ENCODE peak calls at places on chromosomes 13 and 19, in ten cellular contexts. C is transverse colon, E is HL-60, G is AG04450, U is SK-N-SH, P is omental fat pad, R is heart left ventricle, M is Peyer's patch, Z is foreskin keratinocyte, O is GM23338. W is an unnamed sample.

GRCh38 chr19:2561895-2562294 is 86.0 kb downstream of the GADD45B start:
- DNase-seq in M (peak; percentile 75), Z (no peak), U (no peak), C (no peak), R (peak; percentile 54), O (no peak), G (no peak), P (no peak), E (no peak), W (peak; percentile 97)

GRCh38 chr13:110438776-110439175 is 122.7 kb downstream of the RAB20 start:
- DNase-seq in M (no peak), R (no peak), Z (no peak), U (no peak), P (no peak), E (no peak), O (no peak), C (no peak), G (no peak), W (no peak)

GRCh38 chr13:95226932-95227718 is 74.1 kb downstream of the ABCC4 start:
- DNase-seq in C (no peak), Z (no peak), O (no peak), G (no peak), P (no peak), M (no peak), R (no peak), E (no peak), U (no peak), W (no peak)

GRCh38 chr13:50969691-50970090 is 60.1 kb downstream of the RNASEH2B start:
- DNase-seq in R (no peak), M (peak; percentile 52), E (no peak), P (no peak), O (peak; percentile 77), G (no peak), U (no peak), Z (no peak), C (peak; percentile 26), W (peak; percentile 5)

GRCh38 chr19:49680473-49681351 is 3.6 kb downstream of the PRMT1 start:
- DNase-seq in R (peak; percentile 96), G (peak; percentile 71), M (peak; percentile 95), C (peak; percentile 93), U (peak; percentile 96), O (peak; percentile 98), Z (no peak), P (peak; percentile 78), E (no peak), W (peak; percentile 96)

GRCh38 chr19:30131722-30132291 is 189.8 kb downstream of the URI1 start:
- DNase-seq in G (no peak), E (no peak), C (no peak), P (no peak), U (no peak), M (no peak), Z (no peak), R (no peak), O (no peak), W (no peak)

GRCh38 chr19:6632002-6632621 is 37.8 kb downstream of the TNFSF14 start:
- DNase-seq in R (no peak), P (peak; percentile 71), M (peak; percentile 93), Z (peak; percentile 21), G (no peak), U (peak; percentile 58), C (peak; percentile 77), E (peak; percentile 58), O (peak; percentile 91), W (peak; percentile 92)

GRCh38 chr19:47792616-47793015 is 11.7 kb downstream of the TPRX1 start:
- DNase-seq in M (no peak), O (no peak), E (no peak), C (no peak), P (no peak), G (no peak), Z (no peak), R (no peak), U (no peak), W (no peak)

GRCh38 chr19:2475018-2475701 is 767 bp upstream of the GADD45B start:
- DNase-seq in E (no peak), G (no peak), C (peak; percentile 65), M (peak; percentile 75), P (no peak), R (peak; percentile 77), Z (no peak), O (peak; percentile 59), U (peak; percentile 54), W (peak; percentile 94)

GRCh38 chr19:57947088-57947418 is 453 bp downstream of the ZNF256 start:
- DNase-seq in P (no peak), C (no peak), U (no peak), E (no peak), R (peak; percentile 69), G (no peak), M (no peak), O (no peak), Z (no peak), W (no peak)

GRCh38 chr19:13848811-13849241 is 28.1 kb upstream of the NANOS3 start:
- DNase-seq in G (no peak), C (no peak), U (no peak), R (no peak), E (no peak), P (no peak), O (no peak), M (no peak), Z (no peak), W (no peak)

GRCh38 chr13:99218545-99218944 is 17.9 kb downstream of the UBAC2 start:
- DNase-seq in U (no peak), P (no peak), C (no peak), O (no peak), R (peak; percentile 78), G (no peak), E (no peak), Z (no peak), M (no peak), W (no peak)

GRCh38 chr19:10808937-10809655 is 26.9 kb downstream of the TMED1 start:
- DNase-seq in R (no peak), Z (peak; percentile 79), P (no peak), O (no peak), M (peak; percentile 59), U (no peak), C (no peak), G (no peak), E (peak; percentile 78), W (peak; percentile 68)

GRCh38 chr13:24865158-24865557 is 101.2 kb downstream of the RNF17 start:
- DNase-seq in G (no peak), R (no peak), M (no peak), E (no peak), O (no peak), C (no peak), U (no peak), P (no peak), Z (no peak), W (no peak)
- TF ChIP-seq CTCF in G (peak; percentile 9), R (no peak), M (peak; percentile 24), E (no peak), O (peak; percentile 8), C (no peak), U (peak; percentile 41), P (no peak), Z (peak; percentile 49), W (no peak)

GRCh38 chr19:3641515-3642269 is 15.1 kb upstream of the CACTIN start:
- DNase-seq in G (no peak), Z (no peak), C (no peak), R (no peak), O (no peak), M (no peak), U (no peak), P (no peak), E (no peak), W (no peak)
- TF ChIP-seq CTCF in G (no peak), Z (no peak), C (no peak), R (no peak), O (no peak), M (no peak), U (no peak), P (no peak), E (no peak), W (no peak)

GRCh38 chr19:15589760-15590451 is 25.1 kb upstream of the CYP4F8 start:
- DNase-seq in O (no peak), R (no peak), E (no peak), G (no peak), P (no peak), M (no peak), U (no peak), C (no peak), Z (no peak), W (no peak)

GRCh38 chr19:15591796-15592195 is 23.2 kb upstream of the CYP4F8 start:
- DNase-seq in C (no peak), G (no peak), U (no peak), E (no peak), O (no peak), R (no peak), P (no peak), M (no peak), Z (no peak), W (no peak)

DNA sequence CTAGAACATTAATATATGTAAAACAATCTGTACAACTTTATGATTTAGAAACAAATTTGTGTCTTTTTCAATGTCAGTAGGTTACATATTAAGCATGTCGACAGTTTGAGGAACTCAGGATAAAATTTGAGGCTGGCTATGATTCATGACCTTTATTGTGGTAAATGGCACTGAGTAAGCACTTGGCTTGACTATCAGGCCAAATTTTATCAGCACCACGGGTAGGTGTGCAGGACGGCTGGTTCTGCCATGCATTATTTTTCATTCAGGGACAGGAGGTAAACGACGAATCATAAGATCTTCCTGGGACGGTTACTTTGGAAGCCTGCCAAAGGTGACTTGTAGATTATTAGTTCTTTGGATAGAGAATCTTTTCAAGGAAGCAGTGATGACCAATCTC is 19.9 kb upstream of the CYP4F8 start:
- DNase-seq in M (no peak), C (no peak), O (no peak), U (no peak), E (no peak), R (no peak), P (no peak), G (no peak), Z (peak; percentile 8), W (no peak)
- TF ChIP-seq CTCF in M (no peak), C (no peak), O (no peak), U (no peak), E (no peak), R (no peak), P (no peak), G (no peak), Z (no peak), W (no peak)

GRCh38 chr19:860481-861098 is 1.1 kb downstream of the CFD start:
- DNase-seq in C (peak; percentile 84), Z (no peak), R (peak; percentile 82), U (peak; percentile 83), M (peak; percentile 81), P (no peak), O (peak; percentile 69), E (peak; percentile 77), G (peak; percentile 50), W (peak; percentile 62)
- TF ChIP-seq CTCF in C (no peak), Z (peak; percentile 46), R (peak; percentile 13), U (no peak), M (peak; percentile 8), P (no peak), O (no peak), E (no peak), G (no peak), W (no peak)

W was measured in activated CD8-positive, alpha-beta T cell treated with anti-CD3 and anti-CD28 coated beads for 36 hours.